ENCODE peak calls at places on chromosomes 6 and 20, in nine cellular contexts. X is tibial artery; O is GM23248; E is AG08396; S is right lobe of liver; W is IMR-90; Q is SK-N-SH; J is stimulated activated CD8-positive, alpha-beta memory T cell treated with anti-CD3 and anti-CD28 coated beads, Interleukin-15, amount 100 ng/mL, for 24 hours; G is CD8-positive, alpha-beta memory T cell. T is an unnamed sample.

GRCh38 chr6:138331444-138331843 is 46.3 kb upstream of the SMIM28 start:
- DNase-seq in X (no peak), O (no peak), E (no peak), S (no peak), W (no peak), Q (no peak), J (no peak), G (no peak), T (no peak)

GRCh38 chr6:138689849-138690248 is 83.7 kb upstream of the CCDC28A start:
- DNase-seq in X (no peak), O (peak; percentile 10), E (no peak), S (no peak), W (peak; percentile 36), Q (no peak), J (no peak), G (no peak), T (no peak)

GRCh38 chr20:45080867-45081616 is 19.9 kb downstream of the KCNS1 start:
- DNase-seq in X (no peak), O (peak; percentile 39), E (no peak), S (no peak), W (peak; percentile 52), Q (no peak), J (no peak), G (no peak), T (no peak)

GRCh38 chr6:166997768-166998255 is 1.4 kb upstream of the CEP43 start:
- DNase-seq in X (peak; percentile 64), O (peak; percentile 92), E (peak; percentile 71), S (peak; percentile 76), W (peak; percentile 69), Q (peak; percentile 65), J (no peak), G (peak; percentile 12), T (peak; percentile 60)

GRCh38 chr6:163260111-163260895 is 154.2 kb upstream of the QKI start:
- DNase-seq in X (no peak), O (peak; percentile 15), E (no peak), S (no peak), W (no peak), Q (no peak), J (no peak), G (no peak), T (peak; percentile 96)

GRCh38 chr6:47247227-47247797 is 62.4 kb downstream of the TNFRSF21 start:
- DNase-seq in X (no peak), O (peak; percentile 21), E (peak; percentile 18), S (no peak), W (no peak), Q (peak; percentile 47), J (no peak), G (no peak), T (peak; percentile 64)

GRCh38 chr6:137233561-137234504 is 14.6 kb upstream of the IFNGR1 start:
- DNase-seq in X (no peak), O (peak; percentile 91), E (peak; percentile 29), S (no peak), W (peak; percentile 91), Q (no peak), J (no peak), G (no peak), T (no peak)

GRCh38 chr6:3573670-3574069 is 116.8 kb upstream of the SLC22A23 start:
- DNase-seq in X (no peak), O (no peak), E (no peak), S (no peak), W (no peak), Q (no peak), J (no peak), G (no peak), T (no peak)